ENCODE peak calls at places on chromosome 17, in five cellular contexts. Q, P, S, A and W are unnamed samples.

GRCh38 chr17:50134206-50135110 is 4.5 kb upstream of the SAMD14 start:
- DNase-seq in Q (no peak), P (no peak), S (no peak), A (peak), W (no peak)

GRCh38 chr17:17783825-17784598 is 52.8 kb downstream of the SREBF1 start:
- DNase-seq in Q (no peak), P (no peak), S (no peak), A (peak), W (peak)

GRCh38 chr17:64165347-64165746 is 35.4 kb upstream of the ERN1 start:
- DNase-seq in Q (no peak), P (no peak), S (no peak), A (no peak), W (no peak)

GRCh38 chr17:79075861-79076406 is 1.3 kb downstream of the ENGASE start:
- DNase-seq in Q (no peak), P (no peak), S (no peak), A (no peak), W (no peak)

GRCh38 chr17:48825446-48826381 is 5.1 kb upstream of the CALCOCO2 start:
- DNase-seq in Q (no peak), P (no peak), S (no peak), A (no peak), W (no peak)

GRCh38 chr17:49157784-49158183 is 25.2 kb downstream of the B4GALNT2 start:
- DNase-seq in Q (no peak), P (no peak), S (no peak), A (no peak), W (no peak)

GRCh38 chr17:49210158-49211029 is at the start of the genes ABI3 and GNGT2:
- DNase-seq in Q (peak), P (no peak), S (no peak), A (peak), W (no peak)

GRCh38 chr17:37802712-37803416 is 58.0 kb upstream of the HNF1B start:
- DNase-seq in Q (no peak), P (no peak), S (no peak), A (no peak), W (no peak)

GRCh38 chr17:19004601-19005441 is at the start of gene FAM83G:
- DNase-seq in Q (peak), P (peak), S (peak), A (peak), W (no peak)

GRCh38 chr17:68513932-68514331 is 1.7 kb downstream of the PRKAR1A start:
- DNase-seq in Q (no peak), P (no peak), S (no peak), A (peak), W (no peak)

GRCh38 chr17:36829676-36830075 is 107.6 kb upstream of the LHX1 start:
- DNase-seq in Q (no peak), P (no peak), S (no peak), A (no peak), W (no peak)

GRCh38 chr17:77907497-77908120 is 50.9 kb upstream of the TNRC6C start:
- DNase-seq in Q (no peak), P (no peak), S (no peak), A (no peak), W (no peak)

GRCh38 chr17:8146381-8147140 is 5.6 kb downstream of the PER1 start:
- DNase-seq in Q (no peak), P (no peak), S (no peak), A (no peak), W (no peak)